ENCODE peak calls at places on chromosomes 5 and 9, in seven cellular contexts. One of them, this sample, is unnamed. For H3K27me3, the result is how much of the 10 kb centered on the place peaks cover.

GRCh38 chr9:137168907-137169763 is 716 bp downstream of the LRRC26 start:
- DNase-seq in HepG2: peak
- DNase-seq in CD8-positive, alpha-beta T cell: no peak
- DNase-seq in pancreas: peak
- DNase-seq in heart right ventricle: no peak
- DNase-seq in prostate gland: peak
- DNase-seq in tibial artery: no peak
- DNase-seq in this sample: no peak

GRCh38 chr5:111829701-111830100 is 72.7 kb upstream of the NREP start:
- DNase-seq in heart right ventricle: no peak
- DNase-seq in CD8-positive, alpha-beta T cell: no peak
- DNase-seq in HepG2: no peak
- DNase-seq in tibial artery: no peak
- DNase-seq in prostate gland: no peak
- DNase-seq in pancreas: no peak
- DNase-seq in this sample: no peak

GRCh38 chr5:123359454-123359853 is 63.7 kb downstream of the CEP120 start:
- DNase-seq in HepG2: no peak
- DNase-seq in pancreas: no peak
- DNase-seq in CD8-positive, alpha-beta T cell: no peak
- DNase-seq in heart right ventricle: no peak
- DNase-seq in prostate gland: no peak
- DNase-seq in tibial artery: no peak
- DNase-seq in this sample: no peak

GRCh38 chr9:99103909-99104458 is 929 bp upstream of the TGFBR1 start:
- DNase-seq in CD8-positive, alpha-beta T cell: no peak
- DNase-seq in prostate gland: peak
- DNase-seq in heart right ventricle: peak
- DNase-seq in pancreas: no peak
- DNase-seq in tibial artery: peak
- DNase-seq in HepG2: no peak
- DNase-seq in this sample: no peak

GRCh38 chr5:39526914-39527477 is 102.2 kb upstream of the DAB2 start:
- DNase-seq in tibial artery: peak
- DNase-seq in prostate gland: no peak
- DNase-seq in pancreas: no peak
- DNase-seq in CD8-positive, alpha-beta T cell: no peak
- DNase-seq in HepG2: peak
- DNase-seq in heart right ventricle: no peak
- DNase-seq in this sample: peak

GRCh38 chr5:8813180-8813579 is 732.7 kb downstream of the SEMA5A start:
- DNase-seq in tibial artery: no peak
- DNase-seq in prostate gland: no peak
- DNase-seq in heart right ventricle: no peak
- DNase-seq in CD8-positive, alpha-beta T cell: no peak
- DNase-seq in HepG2: no peak
- DNase-seq in pancreas: no peak
- DNase-seq in this sample: no peak

GRCh38 chr9:136577941-136578619 is 32.2 kb upstream of the NOTCH1 start:
- DNase-seq in heart right ventricle: peak
- DNase-seq in pancreas: no peak
- DNase-seq in tibial artery: no peak
- DNase-seq in CD8-positive, alpha-beta T cell: no peak
- DNase-seq in prostate gland: no peak
- DNase-seq in HepG2: no peak
- DNase-seq in this sample: peak

GRCh38 chr9:111992523-111992922 is 95.9 kb downstream of the UGCG start:
- DNase-seq in heart right ventricle: no peak
- DNase-seq in tibial artery: no peak
- DNase-seq in CD8-positive, alpha-beta T cell: no peak
- DNase-seq in HepG2: no peak
- DNase-seq in prostate gland: no peak
- DNase-seq in pancreas: no peak
- DNase-seq in this sample: no peak

GRCh38 chr9:75084081-75084672 is 3.8 kb downstream of the NMRK1 start:
- DNase-seq in HepG2: peak
- DNase-seq in CD8-positive, alpha-beta T cell: no peak
- DNase-seq in pancreas: no peak
- DNase-seq in prostate gland: no peak
- DNase-seq in heart right ventricle: no peak
- DNase-seq in tibial artery: no peak
- DNase-seq in this sample: no peak

GRCh38 chr9:133558191-133559126 is 24.0 kb downstream of the ADAMTSL2 start:
- DNase-seq in heart right ventricle: peak
- DNase-seq in tibial artery: no peak
- DNase-seq in pancreas: no peak
- DNase-seq in CD8-positive, alpha-beta T cell: no peak
- DNase-seq in HepG2: peak
- DNase-seq in prostate gland: no peak
- DNase-seq in this sample: peak

GRCh38 chr5:150400327-150401075 is 12.2 kb downstream of the CD74 start:
- DNase-seq in prostate gland: no peak
- DNase-seq in heart right ventricle: no peak
- DNase-seq in tibial artery: no peak
- DNase-seq in pancreas: no peak
- DNase-seq in CD8-positive, alpha-beta T cell: no peak
- DNase-seq in HepG2: no peak
- DNase-seq in this sample: no peak

GRCh38 chr9:98774746-98775145 is 21.6 kb downstream of the ANKS6 start:
- DNase-seq in tibial artery: no peak
- DNase-seq in CD8-positive, alpha-beta T cell: no peak
- DNase-seq in heart right ventricle: no peak
- DNase-seq in HepG2: no peak
- DNase-seq in pancreas: no peak
- DNase-seq in prostate gland: no peak
- DNase-seq in this sample: no peak

GRCh38 chr5:135245521-135246499 is 153.2 kb downstream of the MACROH2A1 start:
- DNase-seq in prostate gland: no peak
- DNase-seq in CD8-positive, alpha-beta T cell: peak
- DNase-seq in pancreas: peak
- DNase-seq in HepG2: no peak
- DNase-seq in tibial artery: no peak
- DNase-seq in heart right ventricle: no peak
- DNase-seq in this sample: no peak

GRCh38 chr5:171309526-171310333 is 682 bp downstream of the TLX3 start:
- DNase-seq in prostate gland: no peak
- DNase-seq in HepG2: no peak
- DNase-seq in CD8-positive, alpha-beta T cell: no peak
- DNase-seq in pancreas: no peak
- DNase-seq in tibial artery: no peak
- DNase-seq in heart right ventricle: no peak
- DNase-seq in this sample: peak

GRCh38 chr9:38127271-38127839 is 58.3 kb upstream of the SHB start:
- DNase-seq in HepG2: no peak
- DNase-seq in heart right ventricle: no peak
- DNase-seq in tibial artery: no peak
- DNase-seq in CD8-positive, alpha-beta T cell: no peak
- DNase-seq in prostate gland: no peak
- DNase-seq in pancreas: no peak
- DNase-seq in this sample: no peak

GRCh38 chr5:10018670-10019069 is 231.0 kb downstream of the ATPSCKMT start:
- DNase-seq in heart right ventricle: no peak
- DNase-seq in CD8-positive, alpha-beta T cell: no peak
- DNase-seq in prostate gland: no peak
- DNase-seq in tibial artery: no peak
- DNase-seq in HepG2: no peak
- DNase-seq in pancreas: no peak
- DNase-seq in this sample: no peak

GRCh38 chr9:92299116-92299515 is 5.6 kb upstream of the IARS1 start:
- DNase-seq in heart right ventricle: no peak
- DNase-seq in CD8-positive, alpha-beta T cell: no peak
- DNase-seq in prostate gland: no peak
- DNase-seq in pancreas: no peak
- DNase-seq in HepG2: no peak
- DNase-seq in tibial artery: no peak
- DNase-seq in this sample: no peak

DNA sequence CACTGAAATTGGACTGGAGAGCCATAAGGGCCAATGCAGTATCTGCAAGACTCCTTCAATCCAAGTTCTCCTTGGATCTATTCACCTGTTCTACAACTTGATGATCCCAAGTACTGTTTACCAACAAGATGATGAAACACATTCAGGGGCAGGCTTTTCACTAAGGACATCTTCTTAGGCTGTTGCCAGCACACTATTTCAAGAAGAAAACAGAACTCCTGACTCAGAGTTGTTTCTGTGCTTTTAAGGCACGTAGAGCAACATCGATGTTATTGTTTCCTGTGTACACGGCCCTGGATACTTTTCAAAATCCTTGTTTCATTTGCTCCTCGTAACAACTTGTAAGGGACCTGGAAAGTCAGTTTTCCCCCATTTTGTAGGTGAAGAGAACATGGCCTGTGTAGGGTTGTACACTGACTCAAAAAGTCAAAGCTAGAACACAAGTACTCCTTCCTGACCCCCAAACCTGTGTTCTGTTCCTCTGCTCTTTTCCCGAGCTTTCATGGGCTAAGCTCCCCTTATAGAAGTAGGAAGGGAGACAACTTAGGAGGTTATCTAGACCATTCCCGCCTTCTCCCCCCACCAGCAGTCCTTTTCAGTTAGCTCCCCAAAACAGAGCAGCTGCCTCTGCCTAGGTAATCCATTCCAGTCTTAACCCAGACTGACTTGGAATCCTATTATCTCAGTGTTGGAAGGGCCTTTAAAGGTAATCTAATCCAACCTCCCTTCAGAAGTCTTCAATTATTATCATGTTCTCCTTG is 5.2 kb upstream of the MGAT1 start:
- DNase-seq in HepG2: no peak
- DNase-seq in heart right ventricle: no peak
- DNase-seq in CD8-positive, alpha-beta T cell: peak
- DNase-seq in tibial artery: peak
- DNase-seq in pancreas: no peak
- DNase-seq in prostate gland: no peak
- DNase-seq in this sample: peak
- H3K27ac ChIP-seq in HepG2: peak
- H3K27ac ChIP-seq in heart right ventricle: peak
- H3K27ac ChIP-seq in CD8-positive, alpha-beta T cell: peak
- H3K27ac ChIP-seq in tibial artery: peak
- H3K27ac ChIP-seq in pancreas: no peak
- H3K27ac ChIP-seq in prostate gland: peak
- H3K27ac ChIP-seq in this sample: peak

GRCh38 chr5:138032028-138032571 is 779 bp downstream of the FAM13B start:
- DNase-seq in CD8-positive, alpha-beta T cell: no peak
- DNase-seq in pancreas: peak
- DNase-seq in prostate gland: peak
- DNase-seq in tibial artery: peak
- DNase-seq in heart right ventricle: peak
- DNase-seq in HepG2: no peak
- DNase-seq in this sample: peak

GRCh38 chr5:138033916-138034315 is 1.0 kb upstream of the FAM13B start:
- DNase-seq in pancreas: no peak
- DNase-seq in prostate gland: no peak
- DNase-seq in HepG2: no peak
- DNase-seq in heart right ventricle: no peak
- DNase-seq in tibial artery: no peak
- DNase-seq in CD8-positive, alpha-beta T cell: no peak
- DNase-seq in this sample: no peak

GRCh38 chr5:138033275-138033808 is 463 bp upstream of the FAM13B start:
- DNase-seq in tibial artery: no peak
- DNase-seq in heart right ventricle: no peak
- DNase-seq in prostate gland: peak
- DNase-seq in pancreas: no peak
- DNase-seq in HepG2: no peak
- DNase-seq in CD8-positive, alpha-beta T cell: no peak
- DNase-seq in this sample: no peak

GRCh38 chr5:138029944-138030343 is 2.9 kb downstream of the FAM13B start:
- DNase-seq in HepG2: no peak
- DNase-seq in heart right ventricle: no peak
- DNase-seq in prostate gland: no peak
- DNase-seq in pancreas: no peak
- DNase-seq in tibial artery: no peak
- DNase-seq in CD8-positive, alpha-beta T cell: no peak
- DNase-seq in this sample: no peak

DNA sequence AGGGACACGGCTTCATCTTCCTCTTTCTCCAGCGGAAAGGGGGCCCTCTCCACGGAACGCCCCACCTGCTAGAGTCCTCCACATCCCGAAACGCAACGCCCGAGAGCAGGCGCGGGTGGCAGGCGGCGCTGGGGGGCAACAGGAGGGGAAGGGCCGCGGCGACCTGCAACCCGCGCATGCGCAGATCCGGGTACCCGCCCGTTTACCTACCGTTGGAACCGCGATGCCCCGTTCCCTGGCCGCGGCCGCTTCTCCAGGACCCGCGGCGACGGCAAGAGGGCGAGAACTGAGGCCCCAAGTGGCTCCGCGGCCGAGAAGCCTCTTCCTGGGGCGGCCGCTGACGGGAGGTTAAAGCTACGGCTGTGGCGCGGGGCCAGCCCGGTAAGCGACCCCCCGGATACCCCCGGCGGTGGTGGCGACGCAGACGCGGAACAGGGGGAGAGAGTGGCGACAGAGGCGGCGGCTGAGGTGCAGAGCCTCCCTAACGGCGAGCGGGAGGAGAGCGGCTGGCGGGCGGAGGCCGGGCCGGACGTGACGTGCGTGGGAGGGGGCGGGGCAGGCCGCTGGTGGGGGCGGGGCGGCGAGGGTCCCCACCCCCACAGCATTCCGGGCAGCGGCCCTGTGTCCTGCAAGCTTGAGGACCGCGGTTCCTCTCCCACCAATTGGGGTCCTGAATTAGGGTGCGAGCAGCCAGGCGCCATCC is at the start of gene FAM13B:
- DNase-seq in heart right ventricle: peak
- DNase-seq in prostate gland: peak
- DNase-seq in tibial artery: peak
- DNase-seq in pancreas: peak
- DNase-seq in CD8-positive, alpha-beta T cell: peak
- DNase-seq in HepG2: peak
- DNase-seq in this sample: peak
- TF ChIP-seq CTCF in heart right ventricle: no peak
- TF ChIP-seq CTCF in prostate gland: no peak
- TF ChIP-seq CTCF in tibial artery: no peak
- TF ChIP-seq CTCF in pancreas: no peak
- TF ChIP-seq CTCF in CD8-positive, alpha-beta T cell: no peak
- TF ChIP-seq CTCF in HepG2: peak
- TF ChIP-seq CTCF in this sample: no peak

GRCh38 chr5:73233053-73233460 is 60.1 kb downstream of the TMEM174 start:
- DNase-seq in tibial artery: no peak
- DNase-seq in heart right ventricle: no peak
- DNase-seq in pancreas: no peak
- DNase-seq in CD8-positive, alpha-beta T cell: no peak
- DNase-seq in prostate gland: no peak
- DNase-seq in HepG2: no peak
- DNase-seq in this sample: no peak
- H3K27me3 ChIP-seq in tibial artery: under half
- H3K27me3 ChIP-seq in heart right ventricle: half or more
- H3K27me3 ChIP-seq in pancreas: under half
- H3K27me3 ChIP-seq in CD8-positive, alpha-beta T cell: under half
- H3K27me3 ChIP-seq in prostate gland: under half
- H3K27me3 ChIP-seq in HepG2: under half
- H3K27me3 ChIP-seq in this sample: half or more

DNA sequence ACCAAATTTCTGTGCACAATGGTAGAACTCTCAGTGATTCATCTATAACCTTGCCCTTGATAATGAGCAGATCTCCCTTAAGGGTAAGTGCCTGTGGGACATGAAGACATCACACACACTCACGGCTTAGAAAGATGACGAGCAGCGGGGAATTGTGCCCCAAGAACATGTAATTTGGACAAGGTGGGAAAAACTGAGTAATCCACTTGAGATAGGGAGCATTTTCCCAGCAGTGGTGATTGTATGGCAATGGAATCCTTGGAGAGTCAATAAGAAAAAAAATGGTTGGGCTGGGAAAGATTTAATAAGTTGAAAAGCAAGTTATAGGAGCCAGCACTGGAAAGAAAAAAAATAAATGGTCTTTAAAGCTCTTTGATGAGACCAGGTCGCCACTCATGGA is 193.1 kb downstream of the GLIS3 start:
- DNase-seq in prostate gland: no peak
- DNase-seq in CD8-positive, alpha-beta T cell: no peak
- DNase-seq in heart right ventricle: no peak
- DNase-seq in tibial artery: peak
- DNase-seq in pancreas: no peak
- DNase-seq in HepG2: no peak
- DNase-seq in this sample: no peak
- H3K27ac ChIP-seq in prostate gland: no peak
- H3K27ac ChIP-seq in CD8-positive, alpha-beta T cell: no peak
- H3K27ac ChIP-seq in heart right ventricle: peak
- H3K27ac ChIP-seq in tibial artery: peak
- H3K27ac ChIP-seq in pancreas: peak
- H3K27ac ChIP-seq in HepG2: no peak
- H3K27ac ChIP-seq in this sample: peak